ENCODE peak calls at places on chromosome 4, in four cellular contexts. One of them, this sample, is unnamed.

GRCh38 chr4:170005472-170005871 is 20.7 kb downstream of the MFAP3L start:
- DNase-seq in mesenchymal stem cell: no peak
- DNase-seq in H1: no peak
- DNase-seq in neuronal stem cell: no peak
- DNase-seq in this sample: no peak

GRCh38 chr4:182828678-182829025 is 88.5 kb downstream of the DCTD start:
- DNase-seq in mesenchymal stem cell: no peak
- DNase-seq in H1: no peak
- DNase-seq in neuronal stem cell: no peak
- DNase-seq in this sample: no peak

GRCh38 chr4:56505269-56506109 is at the start of gene ARL9:
- DNase-seq in mesenchymal stem cell: peak; percentile 70
- DNase-seq in H1: peak; percentile 79
- DNase-seq in neuronal stem cell: peak; percentile 37
- DNase-seq in this sample: peak; percentile 56

GRCh38 chr4:138039010-138039409 is 203.1 kb downstream of the SLC7A11 start:
- DNase-seq in mesenchymal stem cell: peak; percentile 90
- DNase-seq in H1: no peak
- DNase-seq in neuronal stem cell: no peak
- DNase-seq in this sample: no peak

GRCh38 chr4:184814686-184815045 is 11.1 kb downstream of the ACSL1 start:
- DNase-seq in mesenchymal stem cell: no peak
- DNase-seq in H1: no peak
- DNase-seq in neuronal stem cell: no peak
- DNase-seq in this sample: no peak

GRCh38 chr4:8384397-8385060 is 56.0 kb downstream of the ACOX3 start:
- DNase-seq in mesenchymal stem cell: no peak
- DNase-seq in H1: no peak
- DNase-seq in neuronal stem cell: no peak
- DNase-seq in this sample: no peak

GRCh38 chr4:94758141-94758699 is 465 bp downstream of the BMPR1B start:
- DNase-seq in mesenchymal stem cell: peak; percentile 26
- DNase-seq in H1: peak; percentile 84
- DNase-seq in neuronal stem cell: peak; percentile 42
- DNase-seq in this sample: peak; percentile 47

GRCh38 chr4:56302775-56303174 is 84.5 kb downstream of the AASDH start:
- DNase-seq in mesenchymal stem cell: no peak
- DNase-seq in H1: no peak
- DNase-seq in neuronal stem cell: no peak
- DNase-seq in this sample: no peak

GRCh38 chr4:110475881-110476818 is at the start of gene ENPEP:
- DNase-seq in mesenchymal stem cell: no peak
- DNase-seq in H1: no peak
- DNase-seq in neuronal stem cell: no peak
- DNase-seq in this sample: peak; percentile 67

GRCh38 chr4:122874194-122874593 is 47.6 kb downstream of the FGF2 start:
- DNase-seq in mesenchymal stem cell: peak; percentile 77
- DNase-seq in H1: no peak
- DNase-seq in neuronal stem cell: no peak
- DNase-seq in this sample: peak; percentile 86

GRCh38 chr4:141455651-141456050 is 180.7 kb upstream of the IL15 start:
- DNase-seq in mesenchymal stem cell: no peak
- DNase-seq in H1: no peak
- DNase-seq in neuronal stem cell: no peak
- DNase-seq in this sample: no peak

GRCh38 chr4:145694929-145695328 is 15.0 kb downstream of the C4orf51 start:
- DNase-seq in mesenchymal stem cell: no peak
- DNase-seq in H1: no peak
- DNase-seq in neuronal stem cell: no peak
- DNase-seq in this sample: no peak

GRCh38 chr4:138521809-138522208 is 279.7 kb upstream of the SLC7A11 start:
- DNase-seq in mesenchymal stem cell: no peak
- DNase-seq in H1: no peak
- DNase-seq in neuronal stem cell: no peak
- DNase-seq in this sample: no peak

GRCh38 chr4:6207602-6208001 is 7.3 kb upstream of the JAKMIP1 start:
- DNase-seq in mesenchymal stem cell: no peak
- DNase-seq in H1: no peak
- DNase-seq in neuronal stem cell: no peak
- DNase-seq in this sample: no peak

GRCh38 chr4:3708103-3708510 is 58.1 kb upstream of the ADRA2C start:
- DNase-seq in mesenchymal stem cell: no peak
- DNase-seq in H1: no peak
- DNase-seq in neuronal stem cell: no peak
- DNase-seq in this sample: no peak

GRCh38 chr4:112403072-112403945 is 106.1 kb downstream of the ALPK1 start:
- DNase-seq in mesenchymal stem cell: no peak
- DNase-seq in H1: no peak
- DNase-seq in neuronal stem cell: peak; percentile 79
- DNase-seq in this sample: no peak

GRCh38 chr4:101941816-101942358 is 151.4 kb downstream of the BANK1 start:
- DNase-seq in mesenchymal stem cell: no peak
- DNase-seq in H1: no peak
- DNase-seq in neuronal stem cell: no peak
- DNase-seq in this sample: no peak

GRCh38 chr4:11480683-11481082 is 52.0 kb upstream of the HS3ST1 start:
- DNase-seq in mesenchymal stem cell: no peak
- DNase-seq in H1: no peak
- DNase-seq in neuronal stem cell: no peak
- DNase-seq in this sample: no peak

GRCh38 chr4:95761441-95761840 is 78.5 kb upstream of the PDHA2 start:
- DNase-seq in mesenchymal stem cell: peak; percentile 80
- DNase-seq in H1: no peak
- DNase-seq in neuronal stem cell: no peak
- DNase-seq in this sample: peak; percentile 1

GRCh38 chr4:5993876-5994811 is 24.1 kb downstream of the C4orf50 start:
- DNase-seq in mesenchymal stem cell: no peak
- DNase-seq in H1: no peak
- DNase-seq in neuronal stem cell: no peak
- DNase-seq in this sample: no peak

GRCh38 chr4:119297795-119298194 is 24.1 kb downstream of the FABP2 start:
- DNase-seq in mesenchymal stem cell: no peak
- DNase-seq in H1: no peak
- DNase-seq in neuronal stem cell: no peak
- DNase-seq in this sample: no peak

GRCh38 chr4:40055379-40055872 is 1.2 kb upstream of the N4BP2 start:
- DNase-seq in mesenchymal stem cell: no peak
- DNase-seq in H1: no peak
- DNase-seq in neuronal stem cell: peak; percentile 18
- DNase-seq in this sample: peak; percentile 1

GRCh38 chr4:183840311-183840710 is 64.8 kb upstream of the STOX2 start:
- DNase-seq in mesenchymal stem cell: peak; percentile 74
- DNase-seq in H1: peak; percentile 86
- DNase-seq in neuronal stem cell: peak; percentile 77
- DNase-seq in this sample: peak; percentile 65

GRCh38 chr4:57424231-57424897 is 314.2 kb upstream of the IGFBP7 start:
- DNase-seq in mesenchymal stem cell: no peak
- DNase-seq in H1: no peak
- DNase-seq in neuronal stem cell: no peak
- DNase-seq in this sample: peak; percentile 66

GRCh38 chr4:27154706-27155105 is 294.1 kb downstream of the STIM2 start:
- DNase-seq in mesenchymal stem cell: peak; percentile 93
- DNase-seq in H1: no peak
- DNase-seq in neuronal stem cell: no peak
- DNase-seq in this sample: no peak

GRCh38 chr4:16264798-16265197 is 38.5 kb upstream of the TAPT1 start:
- DNase-seq in mesenchymal stem cell: peak; percentile 54
- DNase-seq in H1: no peak
- DNase-seq in neuronal stem cell: no peak
- DNase-seq in this sample: peak; percentile 74

GRCh38 chr4:3202836-3203820 is 45.8 kb upstream of the MSANTD1 start:
- DNase-seq in mesenchymal stem cell: no peak
- DNase-seq in H1: no peak
- DNase-seq in neuronal stem cell: no peak
- DNase-seq in this sample: no peak

GRCh38 chr4:110704748-110705439 is 82.0 kb upstream of the PITX2 start:
- DNase-seq in mesenchymal stem cell: no peak
- DNase-seq in H1: no peak
- DNase-seq in neuronal stem cell: no peak
- DNase-seq in this sample: no peak

GRCh38 chr4:7962609-7963508 is 23.2 kb upstream of the AFAP1 start:
- DNase-seq in mesenchymal stem cell: no peak
- DNase-seq in H1: no peak
- DNase-seq in neuronal stem cell: no peak
- DNase-seq in this sample: peak; percentile 64

GRCh38 chr4:20217521-20217920 is 34.2 kb upstream of the SLIT2 start:
- DNase-seq in mesenchymal stem cell: no peak
- DNase-seq in H1: no peak
- DNase-seq in neuronal stem cell: no peak
- DNase-seq in this sample: no peak

GRCh38 chr4:36582214-36582613 is 300.8 kb downstream of the DTHD1 start:
- DNase-seq in mesenchymal stem cell: no peak
- DNase-seq in H1: no peak
- DNase-seq in neuronal stem cell: no peak
- DNase-seq in this sample: no peak
- H3K4me3 ChIP-seq in mesenchymal stem cell: no peak overlapping the region
- H3K4me3 ChIP-seq in H1: no peak overlapping the region
- H3K4me3 ChIP-seq in neuronal stem cell: no peak overlapping the region
- H3K4me3 ChIP-seq in this sample: no peak overlapping the region

GRCh38 chr4:124431663-124432192 is 280.8 kb downstream of the ANKRD50 start:
- DNase-seq in mesenchymal stem cell: no peak
- DNase-seq in H1: no peak
- DNase-seq in neuronal stem cell: no peak
- DNase-seq in this sample: no peak
- H2BK12ac ChIP-seq in mesenchymal stem cell: peak overlapping the region; percentile 71
- H2BK12ac ChIP-seq in H1: no peak overlapping the region
- H2BK12ac ChIP-seq in neuronal stem cell: no peak overlapping the region
- H2BK12ac ChIP-seq in this sample: peak overlapping the region; percentile 44

GRCh38 chr4:30912098-30912719 is 192.0 kb downstream of the PCDH7 start:
- DNase-seq in mesenchymal stem cell: peak; percentile 9
- DNase-seq in H1: no peak
- DNase-seq in neuronal stem cell: no peak
- DNase-seq in this sample: no peak
- H3K4me3 ChIP-seq in mesenchymal stem cell: no peak overlapping the region
- H3K4me3 ChIP-seq in H1: no peak overlapping the region
- H3K4me3 ChIP-seq in neuronal stem cell: no peak overlapping the region
- H3K4me3 ChIP-seq in this sample: no peak overlapping the region

GRCh38 chr4:98110929-98111328 is 32.3 kb downstream of the STPG2 start:
- DNase-seq in mesenchymal stem cell: no peak
- DNase-seq in H1: no peak
- DNase-seq in neuronal stem cell: no peak
- DNase-seq in this sample: no peak

GRCh38 chr4:98113005-98113404 is 30.3 kb downstream of the STPG2 start:
- DNase-seq in mesenchymal stem cell: peak; percentile 30
- DNase-seq in H1: no peak
- DNase-seq in neuronal stem cell: peak; percentile 9
- DNase-seq in this sample: no peak

GRCh38 chr4:98110214-98110613 is 33.1 kb downstream of the STPG2 start:
- DNase-seq in mesenchymal stem cell: no peak
- DNase-seq in H1: no peak
- DNase-seq in neuronal stem cell: no peak
- DNase-seq in this sample: no peak
- H2BK12ac ChIP-seq in mesenchymal stem cell: no peak overlapping the region
- H2BK12ac ChIP-seq in H1: peak overlapping the region; percentile 93
- H2BK12ac ChIP-seq in neuronal stem cell: no peak overlapping the region
- H2BK12ac ChIP-seq in this sample: no peak overlapping the region